ENCODE peak calls at places on chromosomes 1 and 21, in four cellular contexts. C is astrocyte of the hippocampus, V is OCI-LY7, M is C1 segment of cervical spinal cord. D is an unnamed sample.
A peak's percentile ranks its signal among the peaks of the same experiment; 100 is the strongest.

GRCh38 chr1:211935448-211935970 is 99.8 kb downstream of the INTS7 start:
- DNase-seq in C (no peak), M (no peak), V (no peak), D (no peak)

GRCh38 chr1:231826566-231826965 is 200.0 kb downstream of the DISC1 start:
- DNase-seq in C (no peak), V (no peak), M (no peak), D (no peak)

GRCh38 chr1:51946300-51946699 is 44.2 kb downstream of the RAB3B start:
- DNase-seq in C (no peak), V (no peak), M (no peak), D (no peak)

GRCh38 chr1:50357186-50357585 is 66.1 kb downstream of the DMRTA2 start:
- DNase-seq in C (no peak), V (no peak), M (no peak), D (no peak)

GRCh38 chr1:209587778-209588177 is 4.3 kb downstream of the CAMK1G start:
- DNase-seq in C (no peak), V (no peak), M (no peak), D (no peak)

GRCh38 chr1:91718877-91719276 is 167.1 kb downstream of the TGFBR3 start:
- DNase-seq in M (no peak), V (no peak), C (no peak), D (no peak)

GRCh38 chr1:45365051-45365450 is 24.8 kb upstream of the MUTYH start:
- DNase-seq in C (no peak), V (no peak), M (no peak), D (no peak)

GRCh38 chr21:15928686-15929085 is 198.9 kb downstream of the USP25 start:
- DNase-seq in V (no peak), M (no peak), C (no peak), D (no peak)

GRCh38 chr1:225919906-225920305 is 4.1 kb downstream of the PYCR2 start:
- DNase-seq in C (peak; percentile 94), M (peak; percentile 59), V (no peak), D (peak; percentile 87)

GRCh38 chr1:58704616-58705021 is 4.8 kb upstream of the MYSM1 start:
- DNase-seq in V (no peak), M (no peak), C (no peak), D (no peak)

GRCh38 chr1:86687595-86687994 is 16.8 kb upstream of the SH3GLB1 start:
- DNase-seq in V (peak; percentile 25), C (no peak), M (no peak), D (no peak)

GRCh38 chr1:169443923-169444322 is 16.6 kb upstream of the CCDC181 start:
- DNase-seq in M (no peak), V (no peak), C (no peak), D (no peak)

GRCh38 chr1:43005460-43006351 is 47.0 kb upstream of the SLC2A1 start:
- DNase-seq in V (no peak), M (no peak), C (no peak), D (no peak)

GRCh38 chr1:2194898-2195673 is 514 bp upstream of the FAAP20 start:
- DNase-seq in V (peak; percentile 87), C (peak; percentile 95), M (peak; percentile 77), D (peak; percentile 81)

GRCh38 chr1:170666661-170667060 is 2.7 kb downstream of the PRRX1 start:
- DNase-seq in C (peak; percentile 37), M (no peak), V (no peak), D (no peak)

GRCh38 chr1:107076846-107077245 is 20.4 kb downstream of the PRMT6 start:
- DNase-seq in V (no peak), M (no peak), C (peak; percentile 83), D (no peak)

GRCh38 chr1:1779691-1780597 is 1.7 kb upstream of the NADK start:
- DNase-seq in M (peak; percentile 34), V (peak; percentile 90), C (peak; percentile 89), D (peak; percentile 86)

GRCh38 chr1:102500795-102501194 is 504.1 kb upstream of the OLFM3 start:
- DNase-seq in M (no peak), C (no peak), V (no peak), D (no peak)

GRCh38 chr1:156608981-156609380 is 7.7 kb upstream of the GPATCH4 start:
- DNase-seq in M (no peak), V (peak; percentile 78), C (peak; percentile 33), D (no peak)

GRCh38 chr1:179929955-179930798 is 24.4 kb upstream of the CEP350 start:
- DNase-seq in V (no peak), M (no peak), C (peak; percentile 53), D (no peak)

GRCh38 chr21:21002137-21002536 is 3.9 kb downstream of the NCAM2 start:
- DNase-seq in V (no peak), C (no peak), M (no peak), D (no peak)

GRCh38 chr1:51799372-51799771 is 79.2 kb downstream of the NRDC start:
- DNase-seq in V (no peak), M (no peak), C (no peak), D (no peak)

D was measured in posterior cingulate gyrus.